ENCODE peak calls at places on chromosome 18, in eight cellular contexts. H, G, L, C, V, F, Z and W are unnamed samples.

GRCh38 chr18:74501386-74501785 is 5.2 kb downstream of the CNDP2 start:
- DNase-seq in H (no peak), G (no peak), L (no peak), C (no peak), V (no peak), F (no peak), Z (no peak), W (no peak)

GRCh38 chr18:39835303-39836030 is 2119.6 kb upstream of the PIK3C3 start:
- DNase-seq in H (no peak), G (no peak), L (no peak), C (no peak), V (no peak), F (no peak), Z (no peak), W (no peak)

GRCh38 chr18:37270046-37270665 is 295.4 kb downstream of the CELF4 start:
- DNase-seq in H (no peak), G (peak), L (no peak), C (no peak), V (peak), F (no peak), Z (no peak), W (peak)

GRCh38 chr18:58687871-58688308 is 16.6 kb downstream of the MALT1 start:
- DNase-seq in H (no peak), G (no peak), L (no peak), C (no peak), V (no peak), F (no peak), Z (no peak), W (no peak)

GRCh38 chr18:32742620-32743019 is 30.2 kb downstream of the KLHL14 start:
- DNase-seq in H (no peak), G (no peak), L (no peak), C (no peak), V (no peak), F (no peak), Z (no peak), W (no peak)

GRCh38 chr18:35410561-35410960 is 33.4 kb upstream of the ZNF396 start:
- DNase-seq in H (no peak), G (no peak), L (no peak), C (no peak), V (no peak), F (no peak), Z (no peak), W (no peak)

GRCh38 chr18:13159579-13159978 is 59.0 kb upstream of the LDLRAD4 start:
- DNase-seq in H (no peak), G (no peak), L (no peak), C (peak), V (peak), F (peak), Z (no peak), W (peak)

GRCh38 chr18:45161850-45162249 is 453.4 kb upstream of the SLC14A2 start:
- DNase-seq in H (no peak), G (no peak), L (no peak), C (no peak), V (no peak), F (no peak), Z (no peak), W (no peak)

GRCh38 chr18:25349926-25350560 is 1.9 kb downstream of the ZNF521 start:
- DNase-seq in H (no peak), G (peak), L (peak), C (no peak), V (no peak), F (no peak), Z (peak), W (no peak)

GRCh38 chr18:44935455-44935854 is 254.8 kb downstream of the SETBP1 start:
- DNase-seq in H (no peak), G (no peak), L (no peak), C (no peak), V (no peak), F (no peak), Z (no peak), W (no peak)

GRCh38 chr18:37408676-37409305 is 156.8 kb downstream of the CELF4 start:
- DNase-seq in H (no peak), G (no peak), L (no peak), C (no peak), V (no peak), F (no peak), Z (no peak), W (no peak)

GRCh38 chr18:55478301-55478660 is 109.7 kb downstream of the TCF4 start:
- DNase-seq in H (no peak), G (no peak), L (no peak), C (no peak), V (no peak), F (no peak), Z (no peak), W (no peak)

GRCh38 chr18:78240867-78241266 is 738.8 kb upstream of the SALL3 start:
- DNase-seq in H (no peak), G (no peak), L (no peak), C (no peak), V (no peak), F (no peak), Z (no peak), W (no peak)

GRCh38 chr18:74281639-74282358 is 10.0 kb downstream of the CYB5A start:
- DNase-seq in H (no peak), G (no peak), L (no peak), C (no peak), V (no peak), F (no peak), Z (no peak), W (no peak)

GRCh38 chr18:37484893-37485834 is 80.4 kb downstream of the CELF4 start:
- DNase-seq in H (no peak), G (peak), L (no peak), C (peak), V (no peak), F (no peak), Z (no peak), W (peak)

GRCh38 chr18:28086530-28087172 is 90.3 kb downstream of the CDH2 start:
- DNase-seq in H (no peak), G (no peak), L (no peak), C (no peak), V (no peak), F (no peak), Z (no peak), W (no peak)

GRCh38 chr18:36441872-36442271 is 144.4 kb downstream of the FHOD3 start:
- DNase-seq in H (no peak), G (no peak), L (no peak), C (no peak), V (no peak), F (peak), Z (no peak), W (no peak)

GRCh38 chr18:51890762-51891161 is 449.2 kb upstream of the DCC start:
- DNase-seq in H (no peak), G (no peak), L (peak), C (no peak), V (no peak), F (peak), Z (no peak), W (peak)

GRCh38 chr18:7927119-7927518 is 360.0 kb downstream of the PTPRM start:
- DNase-seq in H (no peak), G (no peak), L (no peak), C (no peak), V (no peak), F (no peak), Z (no peak), W (no peak)

GRCh38 chr18:3782901-3783300 is 332.9 kb downstream of the TGIF1 start:
- DNase-seq in H (no peak), G (no peak), L (no peak), C (no peak), V (no peak), F (no peak), Z (no peak), W (no peak)

GRCh38 chr18:8657873-8658521 is 47.4 kb upstream of the MTCL1 start:
- DNase-seq in H (no peak), G (peak), L (no peak), C (no peak), V (no peak), F (no peak), Z (no peak), W (no peak)

GRCh38 chr18:3305354-3305762 is 43.4 kb downstream of the MYL12B start:
- DNase-seq in H (no peak), G (no peak), L (no peak), C (no peak), V (no peak), F (peak), Z (no peak), W (peak)

GRCh38 chr18:79397288-79397829 is 1.6 kb downstream of the NFATC1 start:
- DNase-seq in H (no peak), G (peak), L (no peak), C (no peak), V (no peak), F (no peak), Z (no peak), W (no peak)

GRCh38 chr18:79397830-79398761 is 2.4 kb downstream of the NFATC1 start:
- DNase-seq in H (no peak), G (peak), L (no peak), C (no peak), V (no peak), F (no peak), Z (no peak), W (no peak)

GRCh38 chr18:79400091-79400590 is 4.4 kb downstream of the NFATC1 start:
- DNase-seq in H (no peak), G (peak), L (peak), C (peak), V (no peak), F (no peak), Z (peak), W (peak)

GRCh38 chr18:79400591-79401381 is 5.1 kb downstream of the NFATC1 start:
- DNase-seq in H (no peak), G (peak), L (no peak), C (no peak), V (no peak), F (no peak), Z (no peak), W (no peak)

DNA sequence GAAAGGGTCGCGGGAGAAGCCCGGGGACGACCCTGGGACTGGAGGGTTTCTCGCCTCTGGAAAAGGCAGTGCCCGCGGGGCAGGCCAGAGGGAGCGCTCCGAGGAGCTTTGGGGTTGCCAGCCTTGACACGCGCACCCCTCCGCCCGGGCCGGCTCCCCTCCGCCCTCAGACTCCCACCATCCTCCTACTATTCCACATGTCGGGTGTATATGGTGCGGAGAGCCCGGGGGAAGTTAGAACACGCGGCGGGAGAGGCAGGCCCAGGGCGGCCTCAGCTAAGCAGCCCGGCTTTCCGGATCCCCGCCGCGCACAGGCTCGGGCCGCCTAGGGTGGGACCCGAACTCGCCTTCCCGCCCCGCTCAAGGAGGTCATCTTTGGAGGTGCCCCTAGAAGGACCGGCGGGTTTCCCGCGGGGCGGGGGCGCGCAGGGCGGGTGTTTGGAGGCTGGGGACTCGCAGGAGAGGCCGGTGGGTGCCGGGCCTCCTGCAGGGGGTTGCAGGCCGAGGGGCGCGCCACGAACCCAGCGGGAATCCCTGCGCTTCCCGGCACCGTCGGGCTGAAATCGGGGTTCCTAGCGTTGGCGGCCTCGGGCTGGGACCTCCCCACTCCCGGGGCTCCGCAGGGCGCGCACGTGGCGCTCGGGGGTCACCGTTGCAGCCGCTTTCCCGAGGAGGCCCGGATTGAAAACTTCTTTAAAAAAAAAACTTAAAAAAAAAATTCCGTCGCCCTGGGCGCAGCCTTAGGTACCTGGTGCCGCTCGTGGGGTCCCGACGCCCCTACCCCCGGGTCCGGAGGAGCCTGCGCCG is 3.7 kb downstream of the NFATC1 start:
- DNase-seq in H (no peak), G (peak), L (no peak), C (no peak), V (no peak), F (no peak), Z (no peak), W (no peak)
- H3K4me3 ChIP-seq in H (peak), G (peak), L (peak), C (peak), V (peak), F (peak), Z (peak), W (peak)

GRCh38 chr18:72692086-72692485 is 147.9 kb upstream of the CBLN2 start:
- DNase-seq in H (no peak), G (no peak), L (no peak), C (no peak), V (peak), F (no peak), Z (no peak), W (peak)
- H3K4me3 ChIP-seq in H (no peak), G (no peak), L (no peak), C (no peak), V (peak), F (no peak), Z (no peak), W (no peak)

DNA sequence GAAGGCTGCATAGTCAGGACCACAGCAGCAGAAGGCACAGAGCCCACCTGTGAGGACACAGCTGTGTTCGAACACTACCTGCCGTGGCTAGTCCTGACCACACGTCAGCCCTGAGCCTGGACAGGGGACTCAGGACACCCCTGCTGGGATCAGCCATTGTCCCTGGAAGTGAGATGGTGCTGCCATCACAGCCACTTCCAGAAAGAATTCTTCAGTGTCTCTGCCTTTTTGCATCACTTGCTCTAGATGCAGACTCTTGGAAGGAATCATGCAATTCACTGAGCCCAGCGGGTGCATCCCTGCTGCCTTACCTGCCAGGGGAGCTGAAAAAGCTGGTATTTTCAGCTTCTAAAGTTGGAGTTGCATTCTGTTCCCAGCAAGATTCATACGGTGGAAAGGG is 49.3 kb downstream of the LAMA3 start:
- DNase-seq in H (no peak), G (no peak), L (no peak), C (no peak), V (no peak), F (no peak), Z (no peak), W (no peak)
- H3K4me3 ChIP-seq in H (no peak), G (no peak), L (no peak), C (no peak), V (no peak), F (no peak), Z (no peak), W (no peak)

GRCh38 chr18:31633416-31634330 is 42.0 kb downstream of the TTR start:
- DNase-seq in H (no peak), G (no peak), L (no peak), C (no peak), V (no peak), F (no peak), Z (no peak), W (no peak)
- H3K4me3 ChIP-seq in H (no peak), G (no peak), L (no peak), C (no peak), V (no peak), F (no peak), Z (no peak), W (no peak)

DNA sequence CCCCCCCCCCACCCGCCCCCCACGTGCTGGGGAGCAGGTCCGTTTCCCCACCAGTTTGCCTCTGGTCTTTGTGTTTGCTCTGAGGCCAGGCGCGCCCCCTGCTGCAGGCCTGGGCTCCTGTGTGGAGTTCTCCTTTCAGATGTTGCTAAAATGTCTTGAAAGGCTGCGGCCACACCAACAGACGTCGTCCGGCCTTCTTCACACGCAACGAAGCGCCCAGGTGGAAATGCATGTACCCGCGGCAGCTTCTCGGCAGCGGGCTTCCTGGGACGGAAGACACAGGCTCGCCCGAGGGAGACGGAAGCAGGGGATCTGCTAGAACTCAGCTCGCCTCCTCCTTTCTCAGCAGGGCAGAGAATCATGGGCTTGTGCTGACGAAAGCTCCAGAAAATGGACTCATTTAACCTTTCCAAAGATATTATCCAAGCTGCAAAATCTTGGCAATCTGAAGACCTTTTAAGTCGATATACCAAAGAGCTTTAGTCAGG is 125.3 kb upstream of the ZNF516 start:
- DNase-seq in H (peak), G (peak), L (peak), C (no peak), V (no peak), F (no peak), Z (peak), W (peak)
- H3K4me3 ChIP-seq in H (peak), G (peak), L (peak), C (no peak), V (no peak), F (peak), Z (peak), W (no peak)

DNA sequence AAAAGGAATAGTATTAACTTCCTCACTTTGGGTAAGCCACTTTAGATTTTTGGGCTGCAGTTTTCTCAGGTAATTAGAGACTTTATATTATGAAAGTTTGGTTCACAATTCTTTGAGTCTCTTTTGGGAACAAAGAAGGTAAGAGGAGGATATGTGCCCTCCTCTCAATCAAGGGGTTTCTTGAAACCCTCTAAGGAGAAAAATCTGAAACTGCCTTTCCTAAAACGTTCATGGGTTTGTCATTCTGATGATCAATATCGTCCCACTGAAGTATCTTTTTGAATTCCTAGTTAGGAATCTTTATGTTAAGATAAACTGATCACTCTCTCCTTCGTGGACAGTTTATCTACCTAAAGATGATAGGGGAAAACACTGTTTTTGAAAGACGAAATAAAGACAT is 42.4 kb upstream of the AKAIN1 start:
- DNase-seq in H (no peak), G (no peak), L (no peak), C (no peak), V (no peak), F (no peak), Z (no peak), W (no peak)
- H3K4me3 ChIP-seq in H (peak), G (peak), L (no peak), C (no peak), V (peak), F (peak), Z (peak), W (no peak)

GRCh38 chr18:72866572-72866900 is 1.3 kb downstream of the NETO1 start:
- DNase-seq in H (no peak), G (no peak), L (no peak), C (no peak), V (no peak), F (no peak), Z (no peak), W (no peak)
- H3K4me3 ChIP-seq in H (peak), G (no peak), L (no peak), C (no peak), V (peak), F (no peak), Z (peak), W (no peak)

GRCh38 chr18:63002803-63003445 is 287.6 kb downstream of the PHLPP1 start:
- DNase-seq in H (no peak), G (no peak), L (no peak), C (no peak), V (no peak), F (no peak), Z (no peak), W (no peak)
- H3K4me3 ChIP-seq in H (no peak), G (no peak), L (no peak), C (no peak), V (no peak), F (no peak), Z (no peak), W (no peak)

GRCh38 chr18:48943736-48944527 is 6.8 kb downstream of the SMAD7 start:
- DNase-seq in H (no peak), G (no peak), L (no peak), C (no peak), V (no peak), F (no peak), Z (no peak), W (no peak)

GRCh38 chr18:48942086-48942485 is 8.7 kb downstream of the SMAD7 start:
- DNase-seq in H (no peak), G (no peak), L (no peak), C (no peak), V (no peak), F (no peak), Z (no peak), W (no peak)

GRCh38 chr18:48941672-48942071 is 9.1 kb downstream of the SMAD7 start:
- DNase-seq in H (no peak), G (no peak), L (no peak), C (no peak), V (no peak), F (no peak), Z (no peak), W (peak)

GRCh38 chr18:48943333-48943732 is 7.4 kb downstream of the SMAD7 start:
- DNase-seq in H (no peak), G (no peak), L (no peak), C (no peak), V (no peak), F (no peak), Z (no peak), W (no peak)

GRCh38 chr18:48942554-48943261 is 8.1 kb downstream of the SMAD7 start:
- DNase-seq in H (no peak), G (no peak), L (no peak), C (peak), V (no peak), F (peak), Z (no peak), W (peak)
- H3K4me3 ChIP-seq in H (peak), G (no peak), L (no peak), C (peak), V (no peak), F (no peak), Z (peak), W (no peak)